ENCODE peak calls at places on chromosomes 16 and 17, in four cellular contexts. One of them, this sample, is unnamed.

GRCh38 chr17:9339958-9340357 is 235.7 kb downstream of the STX8 start:
- DNase-seq in B cell: no peak
- DNase-seq in CD4-positive, alpha-beta T cell: no peak
- DNase-seq in BE2C: no peak
- DNase-seq in this sample: no peak

GRCh38 chr16:75114946-75115825 is 1.4 kb downstream of the LDHD start:
- DNase-seq in B cell: no peak
- DNase-seq in CD4-positive, alpha-beta T cell: no peak
- DNase-seq in BE2C: no peak
- DNase-seq in this sample: no peak

GRCh38 chr17:2405247-2405926 is 4.5 kb upstream of the MNT start:
- DNase-seq in B cell: no peak
- DNase-seq in CD4-positive, alpha-beta T cell: no peak
- DNase-seq in BE2C: no peak
- DNase-seq in this sample: peak

GRCh38 chr17:52170963-52171572 is 12.6 kb upstream of the CA10 start:
- DNase-seq in B cell: no peak
- DNase-seq in CD4-positive, alpha-beta T cell: no peak
- DNase-seq in BE2C: peak
- DNase-seq in this sample: no peak

GRCh38 chr17:537133-537532 is 177.5 kb downstream of the VPS53 start:
- DNase-seq in B cell: no peak
- DNase-seq in CD4-positive, alpha-beta T cell: no peak
- DNase-seq in BE2C: no peak
- DNase-seq in this sample: no peak

GRCh38 chr17:66310528-66311148 is 8.2 kb downstream of the PRKCA start:
- DNase-seq in B cell: no peak
- DNase-seq in CD4-positive, alpha-beta T cell: no peak
- DNase-seq in BE2C: no peak
- DNase-seq in this sample: no peak

GRCh38 chr16:88833086-88833485 is 21.4 kb upstream of the APRT start:
- DNase-seq in B cell: no peak
- DNase-seq in CD4-positive, alpha-beta T cell: no peak
- DNase-seq in BE2C: no peak
- DNase-seq in this sample: no peak

GRCh38 chr16:2482181-2483107 is 7.5 kb downstream of the TBC1D24 start:
- DNase-seq in B cell: no peak
- DNase-seq in CD4-positive, alpha-beta T cell: no peak
- DNase-seq in BE2C: peak
- DNase-seq in this sample: peak

GRCh38 chr17:16377804-16378400 is 3.0 kb upstream of the UBB start:
- DNase-seq in B cell: no peak
- DNase-seq in CD4-positive, alpha-beta T cell: no peak
- DNase-seq in BE2C: no peak
- DNase-seq in this sample: peak

GRCh38 chr17:79630120-79630519 is 19.3 kb upstream of the RBFOX3 start:
- DNase-seq in B cell: no peak
- DNase-seq in CD4-positive, alpha-beta T cell: no peak
- DNase-seq in BE2C: no peak
- DNase-seq in this sample: no peak

GRCh38 chr17:19022128-19022527 is 17.6 kb upstream of the FAM83G start:
- DNase-seq in B cell: no peak
- DNase-seq in CD4-positive, alpha-beta T cell: no peak
- DNase-seq in BE2C: no peak
- DNase-seq in this sample: no peak

GRCh38 chr16:82761236-82761635 is 134.5 kb downstream of the CDH13 start:
- DNase-seq in B cell: no peak
- DNase-seq in CD4-positive, alpha-beta T cell: no peak
- DNase-seq in BE2C: no peak
- DNase-seq in this sample: peak

GRCh38 chr16:68732068-68732680 is 4.9 kb upstream of the CDH1 start:
- DNase-seq in B cell: no peak
- DNase-seq in CD4-positive, alpha-beta T cell: no peak
- DNase-seq in BE2C: peak
- DNase-seq in this sample: no peak

GRCh38 chr17:40443988-40444899 is 994 bp downstream of the IGFBP4 start:
- DNase-seq in B cell: peak
- DNase-seq in CD4-positive, alpha-beta T cell: no peak
- DNase-seq in BE2C: peak
- DNase-seq in this sample: no peak

GRCh38 chr16:2976201-2976600 is 4.0 kb downstream of the PKMYT1 start:
- DNase-seq in B cell: no peak
- DNase-seq in CD4-positive, alpha-beta T cell: no peak
- DNase-seq in BE2C: no peak
- DNase-seq in this sample: no peak

GRCh38 chr16:75620326-75621169 is 2.5 kb downstream of the ADAT1 start:
- DNase-seq in B cell: peak
- DNase-seq in CD4-positive, alpha-beta T cell: no peak
- DNase-seq in BE2C: no peak
- DNase-seq in this sample: no peak

DNA sequence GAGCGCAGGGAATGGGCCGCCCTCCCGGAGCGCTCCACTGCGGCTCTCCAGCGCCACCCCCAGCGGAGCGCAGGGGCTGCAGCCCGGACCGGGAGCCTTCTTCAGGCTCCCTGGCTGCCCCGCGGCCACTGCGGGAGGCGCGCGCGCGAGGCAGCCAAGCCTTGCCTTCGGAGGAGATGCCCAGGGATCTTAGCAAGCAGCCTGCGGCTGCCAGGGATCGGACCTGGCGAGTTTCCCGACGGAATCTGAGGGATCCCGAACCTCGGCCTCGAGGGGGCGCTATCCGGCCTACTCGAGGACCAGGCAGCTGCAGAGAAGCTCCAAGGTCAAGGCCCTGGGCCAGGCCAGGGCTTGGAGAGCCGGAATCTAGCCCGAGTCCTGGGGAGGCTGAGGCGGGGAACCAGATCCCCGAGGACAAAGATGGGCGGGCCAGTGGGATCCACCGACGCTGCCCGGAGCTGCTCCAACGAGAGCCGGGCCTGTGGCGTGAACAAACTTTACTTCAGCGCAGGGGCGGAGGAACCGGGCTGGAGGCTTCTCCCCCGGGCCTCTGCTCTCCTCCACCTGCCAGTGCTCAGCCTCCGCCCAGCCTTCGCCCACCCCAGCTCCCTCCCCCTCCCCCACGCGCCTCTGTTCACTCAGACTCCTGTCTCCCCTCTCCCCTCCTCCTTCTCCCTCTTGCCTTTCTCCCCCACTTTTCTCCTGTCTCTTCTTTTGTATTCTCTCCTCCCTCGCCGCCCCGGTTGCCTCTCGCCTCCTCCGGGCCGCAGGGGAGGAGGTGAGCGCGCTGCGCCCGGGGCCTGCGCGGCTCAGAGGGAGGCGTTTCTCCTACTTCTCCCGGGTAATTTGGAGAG is at the start of gene IRX6:
- DNase-seq in B cell: no peak
- DNase-seq in CD4-positive, alpha-beta T cell: no peak
- DNase-seq in BE2C: peak
- DNase-seq in this sample: no peak
- TF ChIP-seq CTCF in B cell: peak
- TF ChIP-seq CTCF in CD4-positive, alpha-beta T cell: no peak
- TF ChIP-seq CTCF in BE2C: peak
- TF ChIP-seq CTCF in this sample: peak

GRCh38 chr17:68431661-68432071 is 25.6 kb downstream of the WIPI1 start:
- DNase-seq in B cell: peak
- DNase-seq in CD4-positive, alpha-beta T cell: peak
- DNase-seq in BE2C: peak
- DNase-seq in this sample: no peak
- TF ChIP-seq CTCF in B cell: peak
- TF ChIP-seq CTCF in CD4-positive, alpha-beta T cell: peak
- TF ChIP-seq CTCF in BE2C: peak
- TF ChIP-seq CTCF in this sample: peak

DNA sequence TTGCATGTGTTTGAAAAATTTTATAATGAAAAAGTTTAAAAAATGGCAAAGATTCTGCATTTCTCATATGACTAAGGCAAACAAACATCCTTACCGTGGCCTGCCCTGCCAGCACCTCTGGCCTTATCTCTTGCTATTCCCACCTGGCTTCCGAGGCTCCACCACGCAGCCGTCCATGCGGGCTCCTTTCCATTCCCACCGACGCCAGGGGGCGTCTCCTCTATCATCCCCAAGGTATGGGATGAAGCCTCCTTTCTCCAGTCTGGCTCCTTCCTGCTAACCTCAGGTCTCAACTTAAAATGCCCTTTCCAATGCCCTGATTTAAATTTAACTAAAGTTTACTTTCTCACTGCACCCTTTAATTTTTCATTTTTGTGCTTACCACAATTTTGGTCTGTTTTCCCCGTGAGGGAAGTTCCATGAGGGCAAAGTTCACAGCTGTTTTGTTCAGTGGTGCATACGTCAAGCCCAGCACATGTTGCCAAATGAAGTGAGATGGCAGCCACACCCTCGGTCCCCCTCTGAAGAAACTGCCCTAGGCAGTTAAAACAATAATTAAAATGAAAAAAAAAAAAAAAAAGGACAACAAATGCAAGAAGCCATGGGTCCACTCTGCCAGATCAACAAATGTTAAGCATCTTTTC is 13.3 kb upstream of the SDK2 start:
- DNase-seq in B cell: peak
- DNase-seq in CD4-positive, alpha-beta T cell: no peak
- DNase-seq in BE2C: peak
- DNase-seq in this sample: no peak
- TF ChIP-seq CTCF in B cell: peak
- TF ChIP-seq CTCF in CD4-positive, alpha-beta T cell: peak
- TF ChIP-seq CTCF in BE2C: peak
- TF ChIP-seq CTCF in this sample: peak

DNA sequence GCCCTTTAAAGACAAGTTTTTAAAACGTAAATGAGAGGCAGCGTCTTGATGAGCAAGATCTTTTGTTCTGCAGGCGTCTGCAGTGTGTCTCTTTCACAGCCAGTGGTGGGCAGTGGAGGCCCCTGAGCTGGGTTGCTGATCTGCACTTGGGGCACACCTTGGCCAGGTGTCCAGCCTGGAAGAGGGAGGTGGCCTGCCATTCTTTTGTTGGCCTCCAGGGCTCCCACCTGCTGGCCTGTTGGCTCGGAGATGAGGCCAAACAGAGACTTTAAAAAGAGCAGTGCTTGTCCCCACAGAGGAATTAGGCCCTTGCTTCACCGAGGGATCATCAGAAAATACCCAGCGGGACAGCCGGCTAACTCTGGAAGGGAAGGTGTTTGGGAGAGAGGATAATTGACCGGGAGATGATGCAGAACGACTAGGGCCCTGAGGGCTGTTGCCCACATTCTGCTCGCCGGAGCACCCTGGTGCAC is 145.9 kb upstream of the PLCG2 start:
- DNase-seq in B cell: no peak
- DNase-seq in CD4-positive, alpha-beta T cell: no peak
- DNase-seq in BE2C: no peak
- DNase-seq in this sample: no peak
- TF ChIP-seq CTCF in B cell: no peak
- TF ChIP-seq CTCF in CD4-positive, alpha-beta T cell: peak
- TF ChIP-seq CTCF in BE2C: no peak
- TF ChIP-seq CTCF in this sample: peak

DNA sequence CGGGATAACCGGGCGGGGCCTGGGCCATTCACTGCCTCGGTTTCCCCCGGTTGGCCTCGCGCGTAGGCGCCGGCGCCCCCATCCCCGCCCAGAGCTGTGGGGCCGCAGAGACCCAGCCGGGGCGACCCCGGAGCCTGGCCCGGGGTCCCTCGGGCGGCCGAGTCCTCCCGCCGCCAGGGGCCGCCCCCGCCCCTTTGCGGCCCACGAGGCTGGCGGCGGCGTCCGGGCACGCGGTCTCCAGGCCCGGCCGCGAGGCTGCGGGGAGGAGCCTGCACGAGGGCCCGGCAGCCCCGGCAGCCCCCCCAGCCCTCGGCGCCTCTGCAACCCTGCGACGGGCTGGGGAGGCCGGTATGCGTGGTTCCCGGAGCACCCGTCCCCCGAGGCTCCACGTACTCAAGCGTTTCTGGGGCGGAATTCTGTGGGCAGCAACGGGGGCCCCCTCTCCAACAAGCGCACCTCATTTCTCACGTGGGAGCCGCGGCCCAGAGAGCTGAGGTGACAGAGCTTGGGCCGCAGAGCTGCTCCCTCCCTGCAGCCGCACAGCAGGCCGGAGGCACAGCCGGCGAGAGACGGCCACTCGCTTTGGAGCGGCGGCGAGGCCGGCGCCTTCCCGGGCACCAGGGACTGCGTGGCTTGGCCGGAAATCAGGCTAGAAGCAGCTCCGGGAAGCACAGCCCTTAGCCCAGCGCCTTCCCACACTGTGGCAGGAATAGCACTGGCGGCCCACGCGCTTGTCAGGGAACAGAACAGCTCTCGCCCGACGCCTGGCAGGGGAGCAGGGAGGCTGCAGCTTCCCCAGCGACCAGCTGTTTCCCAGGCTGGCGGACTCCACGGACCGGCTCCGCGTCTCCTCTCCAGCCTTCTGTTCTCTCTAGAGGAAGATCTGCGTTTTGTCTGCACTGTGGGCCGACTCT is 860 bp upstream of the LIMD2 start:
- DNase-seq in B cell: peak
- DNase-seq in CD4-positive, alpha-beta T cell: peak
- DNase-seq in BE2C: peak
- DNase-seq in this sample: no peak
- TF ChIP-seq CTCF in B cell: peak
- TF ChIP-seq CTCF in CD4-positive, alpha-beta T cell: no peak
- TF ChIP-seq CTCF in BE2C: no peak
- TF ChIP-seq CTCF in this sample: no peak

This sample was measured in HFFc6.